ENCODE peak calls at places on chromosomes 16 and 17, in seven cellular contexts. A is choroid plexus epithelial cell, J is AG04450, C is sigmoid colon, M is heart right ventricle, F is fibroblast of lung, Q is H7. K is an unnamed sample.

GRCh38 chr16:27403601-27403992 is 1.6 kb downstream of the IL21R start:
- DNase-seq in A (no peak), J (no peak), C (no peak), M (no peak), F (no peak), Q (no peak), K (no peak)

GRCh38 chr17:50169121-50169764 is 3.4 kb downstream of the SGCA start:
- DNase-seq in A (peak; percentile 81), J (no peak), C (no peak), M (peak; percentile 57), F (peak; percentile 67), Q (peak; percentile 94), K (peak; percentile 77)

GRCh38 chr17:67716405-67716798 is 1.3 kb upstream of the NOL11 start:
- DNase-seq in A (no peak), J (no peak), C (no peak), M (no peak), F (no peak), Q (no peak), K (no peak)

GRCh38 chr17:70577456-70577855 is 408.1 kb downstream of the KCNJ2 start:
- DNase-seq in A (no peak), J (no peak), C (no peak), M (no peak), F (no peak), Q (no peak), K (no peak)

GRCh38 chr16:49854227-49855203 is 1.4 kb downstream of the ZNF423 start:
- DNase-seq in A (no peak), J (no peak), C (peak; percentile 76), M (no peak), F (peak; percentile 43), Q (peak; percentile 89), K (peak; percentile 45)

GRCh38 chr16:5905935-5906334 is 808.3 kb upstream of the EEF2KMT start:
- DNase-seq in A (no peak), J (no peak), C (no peak), M (no peak), F (peak; percentile 90), Q (no peak), K (no peak)

GRCh38 chr17:7685533-7686220 is 1.6 kb downstream of the TP53 start:
- DNase-seq in A (peak; percentile 97), J (peak; percentile 76), C (peak; percentile 96), M (peak; percentile 94), F (peak; percentile 94), Q (peak; percentile 91), K (peak; percentile 95)

GRCh38 chr16:57770361-57770760 is 31.9 kb downstream of the KIFC3 start:
- DNase-seq in A (no peak), J (no peak), C (no peak), M (no peak), F (no peak), Q (no peak), K (no peak)

GRCh38 chr16:3259097-3259496 is 2.7 kb upstream of the MEFV start:
- DNase-seq in A (no peak), J (no peak), C (peak; percentile 68), M (peak; percentile 34), F (no peak), Q (no peak), K (no peak)

GRCh38 chr17:82965371-82965770 is 114.0 kb upstream of the METRNL start:
- DNase-seq in A (no peak), J (no peak), C (no peak), M (no peak), F (no peak), Q (no peak), K (no peak)

GRCh38 chr17:67375054-67375427 is 2.0 kb upstream of the PITPNC1 start:
- DNase-seq in A (no peak), J (no peak), C (no peak), M (no peak), F (no peak), Q (no peak), K (no peak)

GRCh38 chr16:12146966-12147365 is 170.4 kb downstream of the SNX29 start:
- DNase-seq in A (no peak), J (no peak), C (no peak), M (no peak), F (no peak), Q (no peak), K (no peak)

GRCh38 chr16:65446441-65446840 is 324.6 kb upstream of the CDH11 start:
- DNase-seq in A (no peak), J (no peak), C (no peak), M (no peak), F (no peak), Q (no peak), K (no peak)

GRCh38 chr16:52383640-52384292 is 163.2 kb downstream of the TOX3 start:
- DNase-seq in A (no peak), J (no peak), C (no peak), M (no peak), F (peak; percentile 1), Q (peak; percentile 16), K (no peak)

GRCh38 chr16:56576585-56577299 is 11.9 kb downstream of the MT4 start:
- DNase-seq in A (peak; percentile 78), J (peak; percentile 8), C (peak; percentile 86), M (peak; percentile 59), F (peak; percentile 39), Q (peak; percentile 87), K (peak; percentile 74)

GRCh38 chr17:74601944-74602572 is 10.0 kb upstream of the CD300LD start:
- DNase-seq in A (peak; percentile 54), J (no peak), C (no peak), M (peak; percentile 32), F (peak; percentile 28), Q (peak; percentile 77), K (peak; percentile 56)

GRCh38 chr16:54031107-54031760 is 255.4 kb downstream of the IRX3 start:
- DNase-seq in A (no peak), J (no peak), C (no peak), M (no peak), F (peak; percentile 28), Q (no peak), K (no peak)

GRCh38 chr16:30896203-30896889 is at the start of gene CTF1:
- DNase-seq in A (peak; percentile 82), J (peak; percentile 78), C (peak; percentile 93), M (peak; percentile 83), F (peak; percentile 88), Q (peak; percentile 94), K (peak; percentile 54)

GRCh38 chr16:88782454-88783390 is 2.3 kb downstream of the PIEZO1 start:
- DNase-seq in A (peak; percentile 39), J (no peak), C (peak; percentile 80), M (no peak), F (peak; percentile 85), Q (no peak), K (peak; percentile 53)

GRCh38 chr17:36117505-36118382 is 14.1 kb downstream of the CCL4 start:
- DNase-seq in A (no peak), J (no peak), C (no peak), M (no peak), F (no peak), Q (no peak), K (no peak)

GRCh38 chr17:75077490-75078096 is 10.2 kb upstream of the SLC16A5 start:
- DNase-seq in A (peak; percentile 31), J (no peak), C (peak; percentile 89), M (peak; percentile 78), F (peak; percentile 51), Q (peak; percentile 80), K (peak; percentile 61)

GRCh38 chr17:61128671-61129115 is 270.9 kb upstream of the TBX2 start:
- DNase-seq in A (peak; percentile 48), J (no peak), C (no peak), M (no peak), F (no peak), Q (no peak), K (peak; percentile 22)

GRCh38 chr16:15704545-15704987 is 54.5 kb downstream of the NDE1 start:
- DNase-seq in A (peak; percentile 86), J (peak; percentile 32), C (peak; percentile 88), M (peak; percentile 81), F (peak; percentile 50), Q (peak; percentile 88), K (peak; percentile 89)

GRCh38 chr16:26787924-26788323 is 278.8 kb upstream of the C16orf82 start:
- DNase-seq in A (no peak), J (no peak), C (no peak), M (no peak), F (no peak), Q (no peak), K (no peak)

GRCh38 chr16:89422905-89423630 is 67.3 kb downstream of the ANKRD11 start:
- DNase-seq in A (peak; percentile 73), J (no peak), C (no peak), M (no peak), F (peak; percentile 92), Q (no peak), K (peak; percentile 44)

GRCh38 chr17:82373731-82374625 is 2.4 kb downstream of the UTS2R start:
- DNase-seq in A (no peak), J (no peak), C (no peak), M (no peak), F (no peak), Q (peak; percentile 65), K (no peak)

GRCh38 chr16:9199312-9199711 is 107.9 kb downstream of the HAPSTR1 start:
- DNase-seq in A (no peak), J (no peak), C (no peak), M (peak; percentile 28), F (no peak), Q (no peak), K (no peak)

GRCh38 chr16:11139624-11140375 is 116.2 kb downstream of the SOCS1 start:
- DNase-seq in A (no peak), J (no peak), C (no peak), M (no peak), F (peak; percentile 41), Q (no peak), K (peak; percentile 72)

GRCh38 chr16:87955302-87956168 is 4.3 kb downstream of the BANP start:
- DNase-seq in A (no peak), J (no peak), C (no peak), M (no peak), F (peak; percentile 72), Q (peak; percentile 24), K (no peak)